ENCODE peak calls at places on chromosomes 6 and 20, in five cellular contexts. Z is nucleus accumbens, A is activated T-helper 1 cell treated with Interleukin-2 at 50 U/mL for 16 hours, N is T-helper 9 cell, I is NCI-H1092. L is an unnamed sample.

GRCh38 chr20:58711266-58712051 is 18.9 kb downstream of the NPEPL1 start:
- DNase-seq in Z (no peak), A (no peak), N (no peak), I (no peak), L (no peak)

GRCh38 chr20:50244352-50245149 is 53.9 kb downstream of the CEBPB start:
- DNase-seq in Z (no peak), A (no peak), N (no peak), I (no peak), L (no peak)

GRCh38 chr20:50331469-50332251 is 141.0 kb downstream of the CEBPB start:
- DNase-seq in Z (no peak), A (no peak), N (no peak), I (no peak), L (no peak)

GRCh38 chr20:4717816-4718215 is 3.9 kb upstream of the PRND start:
- DNase-seq in Z (no peak), A (no peak), N (no peak), I (no peak), L (no peak)

GRCh38 chr20:61436674-61437279 is 184.7 kb downstream of the CDH4 start:
- DNase-seq in Z (no peak), A (no peak), N (no peak), I (no peak), L (no peak)

GRCh38 chr6:119602215-119603178 is 252.9 kb upstream of the MAN1A1 start:
- DNase-seq in Z (no peak), A (no peak), N (no peak), I (no peak), L (peak; percentile 12)

GRCh38 chr6:134873500-134874388 is 76.2 kb downstream of the ALDH8A1 start:
- DNase-seq in Z (no peak), A (peak; percentile 1), N (no peak), I (no peak), L (no peak)

GRCh38 chr6:68975064-68975463 is 340.0 kb downstream of the ADGRB3 start:
- DNase-seq in Z (peak; percentile 64), A (no peak), N (no peak), I (no peak), L (no peak)

GRCh38 chr6:150865043-150865405 is 478 bp upstream of the MTHFD1L start:
- DNase-seq in Z (no peak), A (no peak), N (no peak), I (no peak), L (no peak)

GRCh38 chr6:32972353-32973143 is 4.2 kb downstream of the BRD2 start:
- DNase-seq in Z (no peak), A (peak; percentile 47), N (peak; percentile 46), I (no peak), L (no peak)

GRCh38 chr6:164097557-164098398 is 683.3 kb downstream of the QKI start:
- DNase-seq in Z (no peak), A (no peak), N (no peak), I (no peak), L (peak; percentile 92)

GRCh38 chr6:162249907-162250642 is 477.5 kb downstream of the PRKN start:
- DNase-seq in Z (no peak), A (no peak), N (no peak), I (no peak), L (no peak)

GRCh38 chr6:161327360-161327953 is 53.6 kb upstream of the AGPAT4 start:
- DNase-seq in Z (no peak), A (no peak), N (no peak), I (no peak), L (no peak)

GRCh38 chr6:89843070-89843469 is 13.4 kb downstream of the CASP8AP2 start:
- DNase-seq in Z (no peak), A (no peak), N (no peak), I (no peak), L (no peak)

GRCh38 chr6:156867121-156867520 is 89.9 kb downstream of the ARID1B start:
- DNase-seq in Z (no peak), A (no peak), N (no peak), I (no peak), L (no peak)

GRCh38 chr20:845967-846893 is 12.7 kb downstream of the FAM110A start:
- DNase-seq in Z (no peak), A (no peak), N (no peak), I (no peak), L (no peak)

GRCh38 chr6:137928286-137928685 is 61.2 kb downstream of the TNFAIP3 start:
- DNase-seq in Z (no peak), A (no peak), N (no peak), I (no peak), L (no peak)

GRCh38 chr6:136658711-136659110 is 108.5 kb upstream of the MAP7 start:
- DNase-seq in Z (no peak), A (no peak), N (no peak), I (no peak), L (no peak)

GRCh38 chr20:35708502-35708901 is 9.3 kb downstream of the ROMO1 start:
- DNase-seq in Z (no peak), A (no peak), N (no peak), I (no peak), L (no peak)

GRCh38 chr20:23655551-23656211 is 17.9 kb upstream of the CST3 start:
- DNase-seq in Z (peak; percentile 84), A (no peak), N (no peak), I (no peak), L (no peak)

GRCh38 chr6:107811591-107812218 is 12.4 kb downstream of the SCML4 start:
- DNase-seq in Z (no peak), A (no peak), N (no peak), I (no peak), L (no peak)

GRCh38 chr20:23415555-23415954 is 5.7 kb downstream of the NAPB start:
- DNase-seq in Z (no peak), A (no peak), N (no peak), I (no peak), L (no peak)

GRCh38 chr6:99822741-99823512 is 171.1 kb downstream of the MCHR2 start:
- DNase-seq in Z (no peak), A (no peak), N (no peak), I (peak; percentile 39), L (peak; percentile 47)

GRCh38 chr6:19836799-19837510 is at the start of gene ID4:
- DNase-seq in Z (peak; percentile 79), A (no peak), N (no peak), I (peak; percentile 45), L (peak; percentile 62)

L was measured in dermis microvascular lymphatic vessel endothelial cell.